ENCODE peak calls at places on chromosomes 1 and 21, in five cellular contexts. X is AG04450, G is body of pancreas, T is hepatocyte, I is left lung. O is an unnamed sample. For H3K27me3, the result is how much of the 10 kb centered on the place peaks cover.

GRCh38 chr1:31376374-31377134 is 3.7 kb upstream of the FABP3 start:
- DNase-seq in X (peak), G (no peak), T (peak), I (no peak), O (no peak)

GRCh38 chr1:33130297-33130696 is 49.3 kb downstream of the AZIN2 start:
- DNase-seq in X (no peak), G (no peak), T (no peak), I (no peak), O (no peak)

GRCh38 chr1:3290915-3291314 is 163.6 kb upstream of the ARHGEF16 start:
- DNase-seq in X (no peak), G (no peak), T (peak), I (no peak), O (no peak)

GRCh38 chr1:117014209-117014608 is 12.6 kb downstream of the CD101 start:
- DNase-seq in X (no peak), G (no peak), T (no peak), I (no peak), O (no peak)

GRCh38 chr1:41411229-41411628 is 50.0 kb downstream of the FOXO6 start:
- DNase-seq in X (no peak), G (no peak), T (no peak), I (no peak), O (no peak)

GRCh38 chr1:180252638-180253536 is 22.8 kb downstream of the LHX4 start:
- DNase-seq in X (peak), G (peak), T (peak), I (peak), O (peak)

GRCh38 chr1:41482906-41483895 is 1.3 kb downstream of the EDN2 start:
- DNase-seq in X (no peak), G (no peak), T (no peak), I (no peak), O (no peak)

GRCh38 chr1:25472494-25472893 is 41.8 kb downstream of the MACO1 start:
- DNase-seq in X (no peak), G (no peak), T (no peak), I (no peak), O (no peak)

GRCh38 chr21:26945916-26946315 is 21.0 kb downstream of the ADAMTS5 start:
- DNase-seq in X (no peak), G (no peak), T (no peak), I (peak), O (no peak)

GRCh38 chr1:17187065-17187464 is 17.9 kb upstream of the PADI1 start:
- DNase-seq in X (no peak), G (no peak), T (no peak), I (no peak), O (no peak)

GRCh38 chr21:23921670-23922418 is 1685.4 kb downstream of the MRPL39 start:
- DNase-seq in X (no peak), G (no peak), T (no peak), I (no peak), O (no peak)

GRCh38 chr1:119040906-119041305 is 52.8 kb upstream of the TBX15 start:
- DNase-seq in X (peak), G (no peak), T (peak), I (no peak), O (no peak)

GRCh38 chr1:21344098-21344749 is 54.0 kb upstream of the ECE1 start:
- DNase-seq in X (no peak), G (no peak), T (no peak), I (no peak), O (no peak)

GRCh38 chr1:41381691-41382530 is 20.7 kb downstream of the FOXO6 start:
- DNase-seq in X (no peak), G (no peak), T (peak), I (no peak), O (no peak)

GRCh38 chr1:172322219-172323061 is 98.0 kb upstream of the C1orf105 start:
- DNase-seq in X (no peak), G (peak), T (peak), I (peak), O (peak)

GRCh38 chr1:166840309-166841302 is 1.3 kb downstream of the POGK start:
- DNase-seq in X (peak), G (peak), T (peak), I (peak), O (peak)

GRCh38 chr1:204925701-204926100 is 55.0 kb downstream of the NFASC start:
- DNase-seq in X (no peak), G (no peak), T (no peak), I (no peak), O (no peak)

GRCh38 chr1:25349606-25350005 is 11.5 kb downstream of the TMEM50A start:
- DNase-seq in X (no peak), G (no peak), T (no peak), I (no peak), O (no peak)

GRCh38 chr1:1058921-1059493 is 15.1 kb downstream of the RNF223 start:
- DNase-seq in X (no peak), G (peak), T (peak), I (no peak), O (no peak)

GRCh38 chr1:221776495-221777413 is 34.9 kb upstream of the DUSP10 start:
- DNase-seq in X (no peak), G (no peak), T (no peak), I (no peak), O (no peak)

GRCh38 chr1:229237320-229237719 is 33.6 kb upstream of the RAB4A start:
- DNase-seq in X (no peak), G (no peak), T (no peak), I (no peak), O (no peak)

GRCh38 chr1:173768206-173768605 is 53.4 kb downstream of the KLHL20 start:
- DNase-seq in X (no peak), G (no peak), T (no peak), I (no peak), O (no peak)

GRCh38 chr1:105072850-105073249 is 1323.2 kb downstream of the AMY1C start:
- DNase-seq in X (no peak), G (no peak), T (no peak), I (no peak), O (no peak)

GRCh38 chr1:202471246-202471645 is 122.7 kb downstream of the PPP1R12B start:
- DNase-seq in X (no peak), G (no peak), T (no peak), I (no peak), O (no peak)

GRCh38 chr1:247387500-247387899 is 28.5 kb upstream of the NLRP3 start:
- DNase-seq in X (no peak), G (no peak), T (no peak), I (no peak), O (no peak)

GRCh38 chr1:87450615-87451209 is 122.0 kb downstream of the LMO4 start:
- DNase-seq in X (no peak), G (no peak), T (peak), I (no peak), O (no peak)

GRCh38 chr1:233394860-233395717 is 67.6 kb downstream of the MAP3K21 start:
- DNase-seq in X (peak), G (peak), T (peak), I (no peak), O (no peak)

GRCh38 chr1:50976890-50977574 is 7.0 kb downstream of the CDKN2C start:
- DNase-seq in X (no peak), G (no peak), T (no peak), I (no peak), O (no peak)

GRCh38 chr1:168491527-168492164 is 52.2 kb downstream of the XCL2 start:
- DNase-seq in X (no peak), G (no peak), T (no peak), I (no peak), O (no peak)

GRCh38 chr1:119935373-119935772 is 39.1 kb upstream of the ADAM30 start:
- DNase-seq in X (no peak), G (peak), T (no peak), I (no peak), O (no peak)

GRCh38 chr21:10430007-10430406 is 91.4 kb upstream of the TPTE start:
- DNase-seq in X (no peak), G (no peak), T (no peak), I (no peak), O (no peak)

GRCh38 chr1:51542158-51542953 is 23.3 kb upstream of the EPS15 start:
- DNase-seq in X (no peak), G (no peak), T (no peak), I (no peak), O (no peak)

GRCh38 chr21:34865922-34866271 is 183.2 kb downstream of the RUNX1 start:
- DNase-seq in X (no peak), G (no peak), T (peak), I (no peak), O (no peak)

DNA sequence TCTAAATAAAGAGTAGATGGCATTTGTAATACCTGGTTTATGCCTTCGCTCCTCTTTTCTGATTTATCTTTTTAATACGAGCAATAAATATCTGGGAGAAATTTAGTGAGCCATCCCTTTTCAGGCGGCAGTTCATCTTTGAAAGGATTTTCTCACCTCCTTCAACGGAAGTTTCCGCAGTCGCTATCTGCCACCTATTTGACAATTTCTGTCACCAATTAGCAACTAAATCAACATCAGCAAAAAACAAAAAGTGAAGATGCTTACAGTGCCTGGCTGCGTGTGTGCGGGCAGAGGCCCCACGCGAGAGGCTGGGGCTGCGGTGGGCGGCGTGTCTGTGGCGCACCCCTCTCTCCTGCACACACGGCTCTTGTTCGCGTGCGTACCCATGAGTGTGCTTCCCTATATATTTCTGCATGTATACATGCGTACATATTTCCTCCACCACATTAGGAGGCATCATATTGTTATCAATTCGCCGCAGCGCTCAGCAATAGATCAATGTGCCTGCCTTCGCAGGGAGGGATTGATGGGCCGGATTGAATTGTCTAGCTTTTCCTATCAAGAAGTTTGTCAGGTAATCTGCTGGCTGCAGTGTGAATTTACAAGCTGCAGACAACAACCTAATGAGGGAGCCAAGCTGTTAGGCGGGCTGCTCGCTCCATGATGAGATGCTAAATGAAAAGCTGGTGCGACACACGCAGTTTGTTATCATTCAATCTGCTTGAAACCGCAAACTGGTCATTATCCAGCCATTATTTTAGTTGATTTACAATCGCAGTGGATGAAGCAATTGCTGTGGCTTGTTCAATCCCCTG is 117.5 kb upstream of the BARHL2 start:
- DNase-seq in X (no peak), G (no peak), T (no peak), I (no peak), O (no peak)
- H3K27me3 ChIP-seq in X (half or more), G (under half), T (half or more), I (half or more), O (under half)

GRCh38 chr1:47437518-47438320 is at the start of gene FOXD2:
- DNase-seq in X (peak), G (peak), T (peak), I (peak), O (peak)

GRCh38 chr1:47440052-47440848 is 2.4 kb downstream of the FOXD2 start:
- DNase-seq in X (no peak), G (no peak), T (no peak), I (no peak), O (no peak)

GRCh38 chr1:47439151-47440051 is 1.6 kb downstream of the FOXD2 start:
- DNase-seq in X (no peak), G (no peak), T (no peak), I (no peak), O (no peak)

GRCh38 chr1:47436979-47437517 is 796 bp upstream of the FOXD2 start:
- DNase-seq in X (no peak), G (peak), T (no peak), I (no peak), O (no peak)

GRCh38 chr1:47438321-47439150 is 692 bp downstream of the FOXD2 start:
- DNase-seq in X (no peak), G (no peak), T (no peak), I (no peak), O (no peak)
- H3K27me3 ChIP-seq in X (under half), G (under half), T (half or more), I (half or more), O (under half)

GRCh38 chr1:47479664-47480063 is 41.8 kb downstream of the FOXD2 start:
- DNase-seq in X (no peak), G (no peak), T (no peak), I (no peak), O (no peak)

GRCh38 chr1:47481936-47482335 is 44.1 kb downstream of the FOXD2 start:
- DNase-seq in X (no peak), G (no peak), T (no peak), I (no peak), O (no peak)

GRCh38 chr1:47474278-47475193 is 36.7 kb downstream of the FOXD2 start:
- DNase-seq in X (no peak), G (no peak), T (no peak), I (no peak), O (no peak)

GRCh38 chr1:47478090-47478489 is 40.2 kb downstream of the FOXD2 start:
- DNase-seq in X (no peak), G (peak), T (peak), I (peak), O (peak)

GRCh38 chr1:47477595-47478080 is 39.8 kb downstream of the FOXD2 start:
- DNase-seq in X (no peak), G (peak), T (peak), I (peak), O (peak)
- H3K27me3 ChIP-seq in X (under half), G (under half), T (under half), I (under half), O (under half)

GRCh38 chr21:45470087-45470515 is 65.1 kb downstream of the COL18A1 start:
- DNase-seq in X (no peak), G (no peak), T (no peak), I (no peak), O (no peak)

GRCh38 chr21:45467221-45467779 is 62.3 kb downstream of the COL18A1 start:
- DNase-seq in X (no peak), G (no peak), T (no peak), I (no peak), O (no peak)

GRCh38 chr21:45468051-45468970 is 63.3 kb downstream of the COL18A1 start:
- DNase-seq in X (no peak), G (no peak), T (no peak), I (no peak), O (no peak)

GRCh38 chr21:45469273-45470086 is 64.5 kb downstream of the COL18A1 start:
- DNase-seq in X (no peak), G (no peak), T (peak), I (no peak), O (no peak)

GRCh38 chr21:45468971-45469272 is 64.0 kb downstream of the COL18A1 start:
- DNase-seq in X (no peak), G (no peak), T (no peak), I (no peak), O (no peak)
- H3K27me3 ChIP-seq in X (under half), G (under half), T (under half), I (under half), O (under half)

DNA sequence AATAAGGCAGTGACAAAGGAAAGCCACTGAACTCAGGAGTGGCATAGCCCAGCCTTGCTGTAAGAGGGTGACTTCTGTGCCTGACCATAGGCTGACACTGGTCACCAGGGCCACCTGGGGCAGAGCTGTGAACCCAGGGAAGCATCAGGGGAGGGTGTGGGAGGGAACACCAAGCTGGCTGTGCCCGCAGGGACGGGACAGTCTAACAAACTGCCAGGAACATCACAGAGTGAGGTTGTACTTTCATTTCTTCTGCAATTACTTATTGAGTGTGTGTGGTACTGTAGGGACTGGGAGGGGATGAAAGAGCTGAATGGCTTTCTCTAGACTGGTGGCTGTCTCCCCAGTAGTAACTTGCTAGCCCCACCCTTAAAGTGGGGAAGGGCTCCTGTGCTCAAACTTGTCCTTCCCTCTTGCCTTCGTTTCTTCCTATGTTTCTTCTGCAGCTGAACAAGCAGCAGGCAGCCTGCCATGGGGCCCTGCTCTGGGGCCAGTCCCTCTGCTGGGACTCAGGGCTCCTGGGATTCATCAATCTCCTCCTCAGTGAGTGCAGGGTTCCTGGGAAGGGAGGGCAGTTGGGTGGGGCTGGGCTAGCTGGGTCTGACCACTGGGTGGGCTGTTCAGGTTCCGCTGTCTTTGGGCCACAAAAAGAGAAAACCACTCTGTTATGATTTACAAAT is 39.6 kb upstream of the ETV3 start:
- DNase-seq in X (no peak), G (no peak), T (no peak), I (no peak), O (no peak)
- H3K27me3 ChIP-seq in X (under half), G (under half), T (under half), I (under half), O (under half)

GRCh38 chr1:121522061-121522759 is 337.4 kb downstream of the SRGAP2C start:
- DNase-seq in X (no peak), G (peak), T (peak), I (peak), O (no peak)
- H3K27me3 ChIP-seq in X (under half), G (under half), T (under half), I (under half), O (under half)

GRCh38 chr1:240092301-240093119 is 827 bp downstream of the FMN2 start:
- DNase-seq in X (peak), G (no peak), T (peak), I (no peak), O (no peak)
- H3K27me3 ChIP-seq in X (under half), G (under half), T (half or more), I (half or more), O (under half)

DNA sequence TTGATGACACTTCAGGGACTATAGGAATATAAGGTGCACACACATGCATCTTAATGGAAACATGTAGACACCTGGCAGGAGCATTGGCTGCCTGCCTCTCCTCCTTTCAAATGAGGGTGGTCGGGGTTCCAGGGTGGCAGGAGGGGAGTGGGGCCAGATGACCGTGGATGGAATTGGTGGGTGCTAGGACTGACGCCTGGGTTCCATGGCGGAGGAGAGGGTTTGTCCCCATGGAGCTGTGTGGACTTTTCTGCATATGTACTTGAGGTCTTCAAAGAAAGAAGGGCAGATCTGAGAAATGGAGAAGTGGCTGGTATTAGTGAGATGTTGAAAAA is 7.7 kb downstream of the PRRX1 start:
- DNase-seq in X (no peak), G (no peak), T (no peak), I (no peak), O (no peak)
- H3K27me3 ChIP-seq in X (under half), G (under half), T (half or more), I (half or more), O (under half)